ENCODE peak calls at places on chromosome 2, in four cellular contexts. One of them, this sample, is unnamed.

GRCh38 chr2:118670868-118671267 is 176.6 kb downstream of the EN1 start:
- DNase-seq in adipocyte: peak; percentile 34
- DNase-seq in HepG2: no peak
- DNase-seq in neuronal stem cell: no peak
- DNase-seq in this sample: no peak

GRCh38 chr2:179446475-179447141 is 182.0 kb upstream of the SESTD1 start:
- DNase-seq in HepG2: no peak
- DNase-seq in adipocyte: no peak
- DNase-seq in neuronal stem cell: no peak
- DNase-seq in this sample: no peak

GRCh38 chr2:47221956-47222355 is 66.8 kb upstream of the STPG4 start:
- DNase-seq in HepG2: no peak
- DNase-seq in neuronal stem cell: no peak
- DNase-seq in adipocyte: no peak
- DNase-seq in this sample: peak; percentile 65

GRCh38 chr2:63743976-63744331 is 97.7 kb upstream of the UGP2 start:
- DNase-seq in adipocyte: no peak
- DNase-seq in HepG2: no peak
- DNase-seq in neuronal stem cell: no peak
- DNase-seq in this sample: no peak

GRCh38 chr2:217263796-217264195 is 403.9 kb upstream of the TNP1 start:
- DNase-seq in adipocyte: no peak
- DNase-seq in HepG2: no peak
- DNase-seq in neuronal stem cell: no peak
- DNase-seq in this sample: no peak

GRCh38 chr2:63054812-63055509 is 4.3 kb downstream of the OTX1 start:
- DNase-seq in adipocyte: no peak
- DNase-seq in neuronal stem cell: peak; percentile 26
- DNase-seq in HepG2: no peak
- DNase-seq in this sample: no peak

GRCh38 chr2:46098606-46099005 is 198.6 kb upstream of the EPAS1 start:
- DNase-seq in adipocyte: peak; percentile 75
- DNase-seq in neuronal stem cell: no peak
- DNase-seq in HepG2: peak; percentile 9
- DNase-seq in this sample: peak; percentile 49

GRCh38 chr2:27772804-27773203 is 1.3 kb downstream of the MRPL33 start:
- DNase-seq in adipocyte: peak; percentile 42
- DNase-seq in HepG2: no peak
- DNase-seq in neuronal stem cell: no peak
- DNase-seq in this sample: peak; percentile 24

GRCh38 chr2:64838817-64839216 is 150.4 kb upstream of the SLC1A4 start:
- DNase-seq in neuronal stem cell: no peak
- DNase-seq in HepG2: no peak
- DNase-seq in adipocyte: peak; percentile 76
- DNase-seq in this sample: peak; percentile 44

GRCh38 chr2:32375228-32375892 is 18.5 kb downstream of the BIRC6 start:
- DNase-seq in adipocyte: no peak
- DNase-seq in HepG2: no peak
- DNase-seq in neuronal stem cell: no peak
- DNase-seq in this sample: no peak

GRCh38 chr2:150438654-150439053 is 48.8 kb downstream of the RND3 start:
- DNase-seq in HepG2: no peak
- DNase-seq in adipocyte: no peak
- DNase-seq in neuronal stem cell: no peak
- DNase-seq in this sample: no peak

GRCh38 chr2:226187126-226187525 is 612.5 kb downstream of the IRS1 start:
- DNase-seq in HepG2: no peak
- DNase-seq in neuronal stem cell: no peak
- DNase-seq in adipocyte: no peak
- DNase-seq in this sample: no peak

GRCh38 chr2:234981197-234982095 is 29.6 kb downstream of the SH3BP4 start:
- DNase-seq in adipocyte: peak; percentile 97
- DNase-seq in neuronal stem cell: peak; percentile 54
- DNase-seq in HepG2: peak; percentile 94
- DNase-seq in this sample: peak; percentile 99

GRCh38 chr2:239200646-239201530 is 199.9 kb downstream of the HDAC4 start:
- DNase-seq in adipocyte: no peak
- DNase-seq in neuronal stem cell: no peak
- DNase-seq in HepG2: no peak
- DNase-seq in this sample: no peak

GRCh38 chr2:221465776-221466175 is 106.3 kb downstream of the EPHA4 start:
- DNase-seq in adipocyte: no peak
- DNase-seq in HepG2: no peak
- DNase-seq in neuronal stem cell: no peak
- DNase-seq in this sample: no peak

GRCh38 chr2:212725180-212725579 is 186.6 kb upstream of the ERBB4 start:
- DNase-seq in neuronal stem cell: no peak
- DNase-seq in HepG2: no peak
- DNase-seq in adipocyte: no peak
- DNase-seq in this sample: no peak

GRCh38 chr2:152445791-152446201 is 110.8 kb downstream of the FMNL2 start:
- DNase-seq in adipocyte: peak; percentile 67
- DNase-seq in HepG2: no peak
- DNase-seq in neuronal stem cell: no peak
- DNase-seq in this sample: peak; percentile 56
- H3K9ac ChIP-seq in adipocyte: no peak overlapping the region
- H3K9ac ChIP-seq in HepG2: no peak overlapping the region
- H3K9ac ChIP-seq in neuronal stem cell: no peak overlapping the region
- H3K9ac ChIP-seq in this sample: no peak overlapping the region

DNA sequence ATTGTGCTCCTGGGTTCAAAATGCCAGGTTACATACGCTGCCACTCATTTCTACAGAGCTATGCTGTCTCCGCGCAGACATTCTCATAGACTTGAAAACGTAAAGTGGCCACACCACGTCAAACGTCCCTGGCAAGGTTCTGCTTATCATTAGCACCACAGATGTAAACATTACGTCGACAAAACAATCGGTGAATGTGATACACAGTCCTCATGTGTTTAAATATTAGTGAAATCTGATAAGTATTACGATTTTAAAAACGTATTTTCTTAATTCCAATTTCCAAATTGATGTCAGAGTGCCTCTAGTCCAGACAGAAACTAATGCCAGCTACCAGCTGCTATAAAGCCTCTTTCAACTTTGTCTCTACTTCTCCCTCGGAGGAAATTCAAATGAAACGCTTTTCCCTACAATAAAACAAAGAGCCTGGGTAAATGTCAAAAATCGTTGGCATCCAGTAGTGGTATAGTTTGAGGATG is 1.1 kb downstream of the STK17B start:
- DNase-seq in adipocyte: peak; percentile 73
- DNase-seq in HepG2: peak; percentile 28
- DNase-seq in neuronal stem cell: no peak
- DNase-seq in this sample: peak; percentile 75
- H3K9ac ChIP-seq in adipocyte: peak overlapping the region; percentile 96
- H3K9ac ChIP-seq in HepG2: peak overlapping the region; percentile 62
- H3K9ac ChIP-seq in neuronal stem cell: peak overlapping the region; percentile 27
- H3K9ac ChIP-seq in this sample: peak overlapping the region; percentile 84

DNA sequence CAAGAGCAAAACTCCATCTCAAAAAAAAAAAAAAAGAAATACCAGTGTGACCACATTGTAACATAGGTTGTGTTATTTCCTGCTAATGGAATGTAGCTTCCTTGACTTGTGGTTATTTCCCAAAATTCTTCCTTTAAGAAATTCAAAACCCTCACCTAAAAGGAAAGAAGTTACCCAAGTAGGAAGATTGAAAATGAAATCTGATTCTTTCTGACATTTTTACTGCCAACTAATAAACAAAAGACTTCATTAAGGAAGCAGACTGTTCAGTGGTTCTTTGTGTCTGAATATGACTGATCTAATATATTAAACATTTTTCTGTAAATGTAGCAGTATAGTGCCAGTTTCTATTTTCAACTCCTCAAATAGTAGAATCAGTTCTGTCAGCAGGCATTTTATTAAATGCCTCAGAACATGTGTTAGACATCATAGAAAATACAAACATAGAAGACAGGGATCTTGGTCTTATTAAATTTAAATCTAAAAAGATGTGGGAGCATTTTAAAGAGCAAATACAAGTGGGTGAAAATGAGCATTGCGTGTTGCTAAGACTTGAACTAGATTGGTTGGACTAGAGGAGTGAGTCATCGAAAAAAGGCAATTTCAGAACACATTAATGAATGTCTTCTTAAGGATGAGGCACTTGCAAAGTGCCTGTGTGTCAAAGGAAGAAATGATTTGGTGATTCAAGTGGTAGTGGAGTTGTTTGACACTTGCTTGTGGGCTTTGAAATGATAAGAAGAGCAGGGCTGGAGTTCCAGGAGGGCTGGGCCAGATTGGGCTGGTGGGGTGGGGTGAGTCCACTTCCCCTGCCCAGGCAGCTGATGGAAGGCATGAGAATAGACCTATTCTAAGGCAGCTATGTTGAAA is 53.4 kb downstream of the PKP4 start:
- DNase-seq in adipocyte: peak; percentile 31
- DNase-seq in neuronal stem cell: no peak
- DNase-seq in HepG2: no peak
- DNase-seq in this sample: peak; percentile 47
- H3K9ac ChIP-seq in adipocyte: no peak overlapping the region
- H3K9ac ChIP-seq in neuronal stem cell: no peak overlapping the region
- H3K9ac ChIP-seq in HepG2: no peak overlapping the region
- H3K9ac ChIP-seq in this sample: no peak overlapping the region

GRCh38 chr2:143939976-143940375 is 579.9 kb downstream of the ZEB2 start:
- DNase-seq in adipocyte: peak; percentile 39
- DNase-seq in HepG2: no peak
- DNase-seq in neuronal stem cell: no peak
- DNase-seq in this sample: peak; percentile 21

GRCh38 chr2:143934913-143935310 is 585.0 kb downstream of the ZEB2 start:
- DNase-seq in neuronal stem cell: no peak
- DNase-seq in HepG2: no peak
- DNase-seq in adipocyte: no peak
- DNase-seq in this sample: no peak

GRCh38 chr2:143940720-143941119 is 579.2 kb downstream of the ZEB2 start:
- DNase-seq in HepG2: no peak
- DNase-seq in adipocyte: no peak
- DNase-seq in neuronal stem cell: no peak
- DNase-seq in this sample: no peak

GRCh38 chr2:143936758-143937562 is 583.0 kb downstream of the ZEB2 start:
- DNase-seq in neuronal stem cell: peak; percentile 47
- DNase-seq in adipocyte: peak; percentile 73
- DNase-seq in HepG2: no peak
- DNase-seq in this sample: peak; percentile 48

DNA sequence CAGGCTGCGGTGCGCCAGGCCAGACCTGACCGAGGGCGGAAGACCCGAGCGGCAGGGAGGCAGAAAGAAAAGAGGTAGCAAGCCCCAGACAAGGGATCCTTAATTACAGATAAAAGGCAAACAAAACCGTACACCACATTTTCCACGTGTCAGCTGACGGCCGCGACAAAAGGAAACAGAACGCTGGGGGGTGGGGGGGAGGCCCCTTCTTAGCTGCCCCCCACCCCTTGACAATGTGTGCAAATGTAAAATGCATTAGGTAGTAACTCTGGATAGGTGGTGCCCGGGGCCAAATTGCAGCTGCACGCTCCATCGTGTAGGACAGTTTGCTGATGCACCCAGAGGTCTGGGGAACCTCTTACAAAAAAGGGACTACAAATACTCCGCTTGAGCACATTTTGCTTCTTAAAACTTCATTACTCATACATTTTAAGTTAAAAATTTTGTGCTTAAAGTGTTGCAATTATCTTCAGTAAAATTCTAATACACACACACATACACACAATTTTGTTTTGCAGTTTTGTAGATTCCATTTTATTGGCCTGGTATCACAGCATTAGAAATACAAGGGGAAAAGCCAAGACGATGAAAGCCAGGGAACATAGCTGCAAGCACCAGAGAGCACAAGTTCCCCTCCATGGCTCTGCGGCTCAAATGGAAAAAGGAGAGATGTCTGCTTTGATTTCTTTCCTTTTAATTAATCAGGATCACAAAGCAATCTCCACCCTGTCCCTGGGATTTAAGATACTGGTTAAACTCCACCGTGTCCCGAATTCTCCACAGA is 582.2 kb downstream of the ZEB2 start:
- DNase-seq in HepG2: no peak
- DNase-seq in adipocyte: peak; percentile 18
- DNase-seq in neuronal stem cell: no peak
- DNase-seq in this sample: peak; percentile 4
- H3K9ac ChIP-seq in HepG2: no peak overlapping the region
- H3K9ac ChIP-seq in adipocyte: peak overlapping the region; percentile 75
- H3K9ac ChIP-seq in neuronal stem cell: peak overlapping the region; percentile 95
- H3K9ac ChIP-seq in this sample: no peak overlapping the region

GRCh38 chr2:233410191-233410760 is 56.0 kb downstream of the DGKD start:
- DNase-seq in adipocyte: no peak
- DNase-seq in HepG2: no peak
- DNase-seq in neuronal stem cell: no peak
- DNase-seq in this sample: peak; percentile 54
- H3K9ac ChIP-seq in adipocyte: no peak overlapping the region
- H3K9ac ChIP-seq in HepG2: no peak overlapping the region
- H3K9ac ChIP-seq in neuronal stem cell: no peak overlapping the region
- H3K9ac ChIP-seq in this sample: no peak overlapping the region

This sample was measured in endothelial cell of umbilical vein.